ENCODE peak calls at places on chromosomes 3 and 15, in ten cellular contexts. J is anterior cingulate cortex, X is NCI-H2081 treated with DMSO at 0.1 percent for 48 hours, C is iPS-NIHi11, L is A172, A is GM12865, V is H7, Y is RPMI8226, R is KBM-7, P is GM23338. H is an unnamed sample.

GRCh38 chr3:46848271-46849097 is 14.8 kb downstream of the MYL3 start:
- DNase-seq in Y (peak; percentile 29), C (peak; percentile 82), L (peak; percentile 43), V (peak; percentile 89), R (no peak), A (peak; percentile 36), J (no peak), X (no peak), P (peak; percentile 87), H (peak; percentile 54)

GRCh38 chr15:68259883-68260282 is 17.7 kb upstream of the FEM1B start:
- DNase-seq in R (no peak), V (no peak), X (no peak), A (no peak), C (no peak), P (no peak), Y (no peak), L (no peak), J (no peak), H (no peak)

GRCh38 chr3:151431940-151432339 is 28.9 kb downstream of the IGSF10 start:
- DNase-seq in X (no peak), V (no peak), L (peak; percentile 86), J (no peak), Y (no peak), R (no peak), C (no peak), A (no peak), P (no peak), H (peak; percentile 90)

GRCh38 chr3:11482024-11482423 is 161.7 kb downstream of the VGLL4 start:
- DNase-seq in L (no peak), V (no peak), Y (no peak), P (no peak), J (no peak), A (no peak), X (no peak), C (no peak), R (no peak), H (no peak)

GRCh38 chr3:187639912-187640822 is 30.0 kb downstream of the SST start:
- DNase-seq in P (no peak), C (no peak), A (no peak), V (no peak), J (no peak), R (no peak), L (no peak), Y (no peak), X (no peak), H (no peak)

GRCh38 chr3:113136071-113136470 is 75.3 kb upstream of the BOC start:
- DNase-seq in A (peak; percentile 17), R (peak; percentile 34), X (no peak), P (peak; percentile 47), Y (peak; percentile 22), C (peak; percentile 38), V (no peak), L (peak; percentile 34), J (no peak), H (peak; percentile 62)

GRCh38 chr3:120182613-120183524 is 88.6 kb upstream of the GSK3B start:
- DNase-seq in A (peak; percentile 43), R (peak; percentile 7), P (peak; percentile 30), X (no peak), V (no peak), L (peak; percentile 57), Y (no peak), J (no peak), C (peak; percentile 31), H (peak; percentile 63)

GRCh38 chr15:83323296-83323711 is 38.8 kb upstream of the BNC1 start:
- DNase-seq in Y (peak; percentile 27), L (peak; percentile 14), J (no peak), R (no peak), P (no peak), A (no peak), C (no peak), V (no peak), X (no peak), H (no peak)

GRCh38 chr3:84836961-84837360 is 121.8 kb upstream of the CADM2 start:
- DNase-seq in P (peak; percentile 92), J (no peak), R (peak; percentile 8), X (peak; percentile 51), C (peak; percentile 74), V (peak; percentile 34), A (no peak), L (no peak), Y (peak; percentile 53), H (no peak)

GRCh38 chr15:85563328-85563727 is 182.9 kb downstream of the AKAP13 start:
- DNase-seq in P (peak; percentile 44), L (no peak), J (no peak), A (no peak), V (peak; percentile 46), Y (no peak), R (no peak), X (no peak), C (no peak), H (no peak)

GRCh38 chr3:49013113-49013737 is 5.2 kb downstream of the DALRD3 start:
- DNase-seq in R (no peak), L (no peak), J (no peak), Y (no peak), V (no peak), P (no peak), X (no peak), C (no peak), A (no peak), H (no peak)

GRCh38 chr3:46947981-46948791 is 28.4 kb downstream of the CCDC12 start:
- DNase-seq in L (peak; percentile 82), J (no peak), P (no peak), R (peak; percentile 59), Y (no peak), V (no peak), C (no peak), A (peak; percentile 26), X (no peak), H (no peak)

GRCh38 chr15:93265046-93265658 is 176.1 kb upstream of the RGMA start:
- DNase-seq in X (no peak), V (no peak), Y (no peak), C (no peak), R (no peak), L (peak; percentile 68), A (no peak), J (no peak), P (no peak), H (no peak)

H was measured in Karpas-422.